ENCODE peak calls at places on chromosomes 7 and 10, in ten cellular contexts. One of them, this sample, is unnamed. For H3K27me3, the result is how much of the 10 kb centered on the place peaks cover.

GRCh38 chr10:5776150-5776880 is 36.9 kb downstream of the GDI2 start:
- DNase-seq in fibroblast of lung: peak
- DNase-seq in tibial artery: no peak
- DNase-seq in kidney epithelial cell: no peak
- DNase-seq in GM12878: no peak
- DNase-seq in dorsolateral prefrontal cortex: no peak
- DNase-seq in bronchial epithelial cell: no peak
- DNase-seq in neural progenitor cell: peak
- DNase-seq in MM.1S: no peak
- DNase-seq in hepatocyte: no peak
- DNase-seq in this sample: no peak

GRCh38 chr10:99775850-99776249 is 6.6 kb upstream of the ABCC2 start:
- DNase-seq in fibroblast of lung: peak
- DNase-seq in tibial artery: no peak
- DNase-seq in kidney epithelial cell: peak
- DNase-seq in GM12878: no peak
- DNase-seq in dorsolateral prefrontal cortex: no peak
- DNase-seq in bronchial epithelial cell: peak
- DNase-seq in neural progenitor cell: no peak
- DNase-seq in MM.1S: no peak
- DNase-seq in hepatocyte: peak
- DNase-seq in this sample: peak

GRCh38 chr7:13067036-13067435 is 379.6 kb downstream of the ARL4A start:
- DNase-seq in fibroblast of lung: no peak
- DNase-seq in tibial artery: no peak
- DNase-seq in kidney epithelial cell: no peak
- DNase-seq in GM12878: no peak
- DNase-seq in dorsolateral prefrontal cortex: no peak
- DNase-seq in bronchial epithelial cell: no peak
- DNase-seq in neural progenitor cell: peak
- DNase-seq in MM.1S: no peak
- DNase-seq in hepatocyte: peak
- DNase-seq in this sample: no peak

GRCh38 chr10:47115322-47115721 is 184.7 kb upstream of the GDF10 start:
- DNase-seq in fibroblast of lung: no peak
- DNase-seq in tibial artery: no peak
- DNase-seq in kidney epithelial cell: no peak
- DNase-seq in GM12878: no peak
- DNase-seq in dorsolateral prefrontal cortex: no peak
- DNase-seq in bronchial epithelial cell: no peak
- DNase-seq in neural progenitor cell: no peak
- DNase-seq in MM.1S: no peak
- DNase-seq in hepatocyte: no peak
- DNase-seq in this sample: no peak

GRCh38 chr10:111078505-111079185 is 1.8 kb downstream of the ADRA2A start:
- DNase-seq in fibroblast of lung: no peak
- DNase-seq in tibial artery: no peak
- DNase-seq in kidney epithelial cell: no peak
- DNase-seq in GM12878: no peak
- DNase-seq in dorsolateral prefrontal cortex: no peak
- DNase-seq in bronchial epithelial cell: no peak
- DNase-seq in neural progenitor cell: peak
- DNase-seq in MM.1S: no peak
- DNase-seq in hepatocyte: no peak
- DNase-seq in this sample: no peak

GRCh38 chr7:48090095-48090805 is 1.2 kb downstream of the UPP1 start:
- DNase-seq in fibroblast of lung: peak
- DNase-seq in tibial artery: no peak
- DNase-seq in kidney epithelial cell: no peak
- DNase-seq in GM12878: no peak
- DNase-seq in dorsolateral prefrontal cortex: no peak
- DNase-seq in bronchial epithelial cell: no peak
- DNase-seq in neural progenitor cell: peak
- DNase-seq in MM.1S: no peak
- DNase-seq in hepatocyte: peak
- DNase-seq in this sample: no peak

GRCh38 chr10:18402766-18403346 is 248.5 kb downstream of the NSUN6 start:
- DNase-seq in fibroblast of lung: no peak
- DNase-seq in tibial artery: no peak
- DNase-seq in kidney epithelial cell: no peak
- DNase-seq in GM12878: no peak
- DNase-seq in dorsolateral prefrontal cortex: no peak
- DNase-seq in bronchial epithelial cell: no peak
- DNase-seq in neural progenitor cell: no peak
- DNase-seq in MM.1S: no peak
- DNase-seq in hepatocyte: no peak
- DNase-seq in this sample: no peak

GRCh38 chr10:46220872-46221538 is 65.8 kb upstream of the ANTXRL start:
- DNase-seq in fibroblast of lung: no peak
- DNase-seq in tibial artery: no peak
- DNase-seq in kidney epithelial cell: no peak
- DNase-seq in GM12878: no peak
- DNase-seq in dorsolateral prefrontal cortex: no peak
- DNase-seq in bronchial epithelial cell: no peak
- DNase-seq in neural progenitor cell: no peak
- DNase-seq in MM.1S: no peak
- DNase-seq in hepatocyte: no peak
- DNase-seq in this sample: no peak

GRCh38 chr7:123709525-123709924 is 39.3 kb downstream of the WASL start:
- DNase-seq in fibroblast of lung: peak
- DNase-seq in tibial artery: no peak
- DNase-seq in kidney epithelial cell: no peak
- DNase-seq in GM12878: no peak
- DNase-seq in dorsolateral prefrontal cortex: no peak
- DNase-seq in bronchial epithelial cell: no peak
- DNase-seq in neural progenitor cell: no peak
- DNase-seq in MM.1S: no peak
- DNase-seq in hepatocyte: no peak
- DNase-seq in this sample: no peak

GRCh38 chr10:44830022-44830421 is 81.1 kb upstream of the TMEM72 start:
- DNase-seq in fibroblast of lung: peak
- DNase-seq in tibial artery: no peak
- DNase-seq in kidney epithelial cell: no peak
- DNase-seq in GM12878: no peak
- DNase-seq in dorsolateral prefrontal cortex: no peak
- DNase-seq in bronchial epithelial cell: peak
- DNase-seq in neural progenitor cell: no peak
- DNase-seq in MM.1S: no peak
- DNase-seq in hepatocyte: no peak
- DNase-seq in this sample: peak

GRCh38 chr10:46557319-46558140 is 1.1 kb upstream of the GPRIN2 start:
- DNase-seq in fibroblast of lung: no peak
- DNase-seq in tibial artery: peak
- DNase-seq in kidney epithelial cell: no peak
- DNase-seq in GM12878: no peak
- DNase-seq in dorsolateral prefrontal cortex: peak
- DNase-seq in bronchial epithelial cell: no peak
- DNase-seq in neural progenitor cell: no peak
- DNase-seq in MM.1S: peak
- DNase-seq in hepatocyte: no peak
- DNase-seq in this sample: no peak

GRCh38 chr7:45050198-45050597 is 38.6 kb downstream of the NACAD start:
- DNase-seq in fibroblast of lung: no peak
- DNase-seq in tibial artery: no peak
- DNase-seq in kidney epithelial cell: no peak
- DNase-seq in GM12878: no peak
- DNase-seq in dorsolateral prefrontal cortex: no peak
- DNase-seq in bronchial epithelial cell: no peak
- DNase-seq in neural progenitor cell: no peak
- DNase-seq in MM.1S: no peak
- DNase-seq in hepatocyte: no peak
- DNase-seq in this sample: no peak

GRCh38 chr10:4332764-4333473 is 493.1 kb upstream of the AKR1E2 start:
- DNase-seq in fibroblast of lung: no peak
- DNase-seq in tibial artery: no peak
- DNase-seq in kidney epithelial cell: no peak
- DNase-seq in GM12878: no peak
- DNase-seq in dorsolateral prefrontal cortex: no peak
- DNase-seq in bronchial epithelial cell: no peak
- DNase-seq in neural progenitor cell: no peak
- DNase-seq in MM.1S: no peak
- DNase-seq in hepatocyte: no peak
- DNase-seq in this sample: no peak
- H3K4me3 ChIP-seq in fibroblast of lung: no peak
- H3K4me3 ChIP-seq in tibial artery: no peak
- H3K4me3 ChIP-seq in kidney epithelial cell: no peak
- H3K4me3 ChIP-seq in GM12878: peak
- H3K4me3 ChIP-seq in dorsolateral prefrontal cortex: no peak
- H3K4me3 ChIP-seq in bronchial epithelial cell: no peak
- H3K4me3 ChIP-seq in neural progenitor cell: no peak
- H3K4me3 ChIP-seq in MM.1S: peak
- H3K4me3 ChIP-seq in hepatocyte: no peak
- H3K4me3 ChIP-seq in this sample: no peak

GRCh38 chr10:103706047-103706446 is 149.3 kb downstream of the SH3PXD2A start:
- DNase-seq in fibroblast of lung: no peak
- DNase-seq in tibial artery: no peak
- DNase-seq in kidney epithelial cell: no peak
- DNase-seq in GM12878: no peak
- DNase-seq in dorsolateral prefrontal cortex: no peak
- DNase-seq in bronchial epithelial cell: no peak
- DNase-seq in neural progenitor cell: no peak
- DNase-seq in MM.1S: peak
- DNase-seq in hepatocyte: no peak
- DNase-seq in this sample: no peak
- TF ChIP-seq CTCF in fibroblast of lung: no peak
- TF ChIP-seq CTCF in tibial artery: no peak
- TF ChIP-seq CTCF in kidney epithelial cell: peak
- TF ChIP-seq CTCF in GM12878: no peak
- TF ChIP-seq CTCF in dorsolateral prefrontal cortex: no peak
- TF ChIP-seq CTCF in bronchial epithelial cell: no peak
- TF ChIP-seq CTCF in neural progenitor cell: no peak
- TF ChIP-seq CTCF in MM.1S: peak
- TF ChIP-seq CTCF in hepatocyte: no peak
- TF ChIP-seq CTCF in this sample: no peak

DNA sequence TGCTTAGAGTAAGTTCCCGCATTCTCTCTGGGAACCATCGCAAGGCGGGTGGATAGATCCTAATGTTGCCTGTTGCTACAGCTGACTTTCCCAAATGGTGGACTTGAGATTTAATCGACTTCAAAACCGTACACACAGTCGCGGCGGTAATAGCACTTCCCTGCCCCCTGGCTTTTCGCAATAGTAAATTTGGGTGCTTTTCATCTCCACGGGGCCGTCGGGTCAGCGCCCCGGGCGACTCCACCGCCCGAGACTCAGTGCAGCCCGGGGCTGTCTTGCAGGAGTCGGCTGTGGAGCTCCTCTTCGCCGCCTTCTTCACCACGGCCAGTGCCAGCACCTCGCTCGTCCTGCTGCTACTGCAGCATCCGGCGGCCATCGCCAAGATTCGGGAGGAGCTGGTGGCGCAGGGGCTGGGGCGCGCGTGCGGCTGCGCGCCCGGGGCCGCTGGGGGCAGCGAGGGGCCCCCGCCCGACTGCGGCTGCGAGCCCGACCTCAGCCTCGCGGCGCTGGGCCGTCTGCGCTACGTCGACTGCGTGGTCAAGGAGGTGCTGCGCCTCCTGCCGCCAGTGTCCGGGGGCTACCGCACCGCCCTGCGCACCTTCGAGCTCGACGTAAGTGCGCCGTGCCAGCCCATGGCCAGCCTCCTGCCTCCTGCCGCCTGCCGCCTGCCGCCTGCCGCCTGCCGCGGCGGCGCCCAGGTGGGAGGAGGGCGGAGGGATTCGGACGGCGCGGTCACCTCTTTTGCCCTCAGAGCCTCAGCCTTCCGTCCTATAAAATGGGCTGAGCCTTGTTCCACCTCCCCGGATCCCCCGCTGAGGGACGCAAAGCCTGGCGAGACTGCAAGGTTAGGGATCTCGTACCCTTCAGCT is 5.3 kb downstream of the CYP26C1 start:
- DNase-seq in fibroblast of lung: no peak
- DNase-seq in tibial artery: no peak
- DNase-seq in kidney epithelial cell: no peak
- DNase-seq in GM12878: no peak
- DNase-seq in dorsolateral prefrontal cortex: no peak
- DNase-seq in bronchial epithelial cell: no peak
- DNase-seq in neural progenitor cell: peak
- DNase-seq in MM.1S: no peak
- DNase-seq in hepatocyte: no peak
- DNase-seq in this sample: no peak
- H3K27me3 ChIP-seq in fibroblast of lung: half or more
- H3K27me3 ChIP-seq in tibial artery: under half
- H3K27me3 ChIP-seq in kidney epithelial cell: half or more
- H3K27me3 ChIP-seq in GM12878: under half
- H3K27me3 ChIP-seq in dorsolateral prefrontal cortex: half or more
- H3K27me3 ChIP-seq in bronchial epithelial cell: half or more
- H3K27me3 ChIP-seq in neural progenitor cell: half or more
- H3K27me3 ChIP-seq in MM.1S: half or more
- H3K27me3 ChIP-seq in hepatocyte: half or more
- H3K27me3 ChIP-seq in this sample: half or more

DNA sequence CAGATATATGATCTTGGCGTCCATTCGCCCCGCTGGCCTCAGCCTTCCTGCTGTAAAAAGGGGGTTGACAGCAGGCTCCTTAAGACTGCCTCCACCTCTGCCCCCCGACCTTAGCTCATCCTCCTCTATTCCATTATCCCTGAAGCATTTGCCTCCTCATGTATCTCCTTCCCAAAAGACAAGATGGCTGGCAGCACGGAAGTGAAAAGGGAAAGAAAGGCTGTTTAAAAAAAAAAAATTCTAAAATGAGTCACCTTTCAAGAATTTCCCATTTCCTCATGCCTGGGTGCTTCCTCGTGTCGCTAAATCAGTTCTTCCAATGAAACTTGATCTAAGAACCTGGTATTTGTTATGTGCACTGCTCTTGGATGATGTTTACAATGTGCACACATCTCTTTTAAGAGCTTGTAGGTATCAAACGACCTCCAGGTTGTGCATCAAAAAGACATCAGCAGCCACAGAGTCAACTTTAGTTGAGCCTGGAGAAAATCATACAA is 1.7 kb downstream of the SCRN1 start:
- DNase-seq in fibroblast of lung: peak
- DNase-seq in tibial artery: no peak
- DNase-seq in kidney epithelial cell: peak
- DNase-seq in GM12878: no peak
- DNase-seq in dorsolateral prefrontal cortex: no peak
- DNase-seq in bronchial epithelial cell: peak
- DNase-seq in neural progenitor cell: peak
- DNase-seq in MM.1S: no peak
- DNase-seq in hepatocyte: peak
- DNase-seq in this sample: peak
- H3K4me3 ChIP-seq in fibroblast of lung: peak
- H3K4me3 ChIP-seq in tibial artery: peak
- H3K4me3 ChIP-seq in kidney epithelial cell: peak
- H3K4me3 ChIP-seq in GM12878: peak
- H3K4me3 ChIP-seq in dorsolateral prefrontal cortex: peak
- H3K4me3 ChIP-seq in bronchial epithelial cell: no peak
- H3K4me3 ChIP-seq in neural progenitor cell: peak
- H3K4me3 ChIP-seq in MM.1S: no peak
- H3K4me3 ChIP-seq in hepatocyte: peak
- H3K4me3 ChIP-seq in this sample: peak

DNA sequence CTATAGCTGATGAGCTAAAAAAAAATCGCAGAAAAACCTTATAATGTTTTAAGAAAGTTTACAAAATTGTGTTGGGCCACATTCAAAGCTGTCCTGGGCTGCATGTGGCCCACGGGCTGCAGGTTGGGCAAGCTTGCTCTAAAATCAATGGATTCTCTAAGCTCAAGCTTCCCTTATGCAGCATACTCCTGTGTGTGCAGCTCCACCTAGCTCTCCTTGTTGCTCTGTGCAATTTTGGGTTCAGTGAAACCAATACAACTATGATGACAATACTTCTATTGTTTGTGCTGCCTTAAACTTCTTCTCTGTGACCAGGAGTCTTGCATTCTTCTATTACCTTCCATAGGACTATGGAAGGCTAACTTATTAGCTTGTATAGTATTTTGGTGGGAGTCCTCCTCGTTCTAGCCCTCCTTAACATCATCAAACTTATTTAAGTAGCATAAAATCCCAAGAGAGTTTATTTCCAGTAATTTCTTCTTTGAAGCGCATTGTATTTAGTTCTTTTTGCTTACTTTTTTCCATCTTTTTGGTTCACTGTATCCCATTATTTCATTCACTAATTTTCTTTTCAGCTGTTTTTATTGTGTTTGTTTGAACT is 170.9 kb upstream of the SMIM30 start:
- DNase-seq in fibroblast of lung: peak
- DNase-seq in tibial artery: no peak
- DNase-seq in kidney epithelial cell: no peak
- DNase-seq in GM12878: no peak
- DNase-seq in dorsolateral prefrontal cortex: no peak
- DNase-seq in bronchial epithelial cell: peak
- DNase-seq in neural progenitor cell: peak
- DNase-seq in MM.1S: peak
- DNase-seq in hepatocyte: peak
- DNase-seq in this sample: no peak
- TF ChIP-seq CTCF in fibroblast of lung: peak
- TF ChIP-seq CTCF in tibial artery: no peak
- TF ChIP-seq CTCF in kidney epithelial cell: peak
- TF ChIP-seq CTCF in GM12878: peak
- TF ChIP-seq CTCF in dorsolateral prefrontal cortex: peak
- TF ChIP-seq CTCF in bronchial epithelial cell: peak
- TF ChIP-seq CTCF in neural progenitor cell: peak
- TF ChIP-seq CTCF in MM.1S: peak
- TF ChIP-seq CTCF in hepatocyte: peak
- TF ChIP-seq CTCF in this sample: peak